ENCODE peak calls at places on chromosomes 5 and 9, in eight cellular contexts. A is GM20000, N is foreskin fibroblast, B is progenitor cell of endocrine pancreas, L is left lung, D is brain microvascular endothelial cell, F is GM23338, O is astrocyte. Q is an unnamed sample.

GRCh38 chr9:8183618-8184017 is 384.0 kb upstream of the DMAC1 start:
- DNase-seq in A (no peak), N (no peak), B (no peak), L (no peak), D (no peak), F (peak; percentile 26), O (no peak), Q (no peak)

GRCh38 chr9:112029921-112030444 is 133.4 kb downstream of the UGCG start:
- DNase-seq in A (no peak), N (peak; percentile 62), B (no peak), L (no peak), D (no peak), F (peak; percentile 60), O (peak; percentile 72), Q (no peak)

GRCh38 chr5:60463179-60463868 is 236.6 kb downstream of the DEPDC1B start:
- DNase-seq in A (no peak), N (peak; percentile 5), B (no peak), L (no peak), D (peak; percentile 88), F (no peak), O (peak; percentile 49), Q (no peak)

GRCh38 chr9:70654144-70654543 is 239.7 kb upstream of the KLF9 start:
- DNase-seq in A (no peak), N (no peak), B (no peak), L (no peak), D (no peak), F (no peak), O (no peak), Q (no peak)

GRCh38 chr9:138024131-138024530 is 146.5 kb downstream of the CACNA1B start:
- DNase-seq in A (no peak), N (no peak), B (no peak), L (no peak), D (no peak), F (no peak), O (no peak), Q (no peak)

GRCh38 chr5:154103223-154103622 is 64.5 kb downstream of the MFAP3 start:
- DNase-seq in A (no peak), N (no peak), B (no peak), L (no peak), D (no peak), F (no peak), O (no peak), Q (no peak)

GRCh38 chr5:36690041-36690941 is 83.9 kb downstream of the SLC1A3 start:
- DNase-seq in A (peak; percentile 92), N (peak; percentile 91), B (peak; percentile 67), L (peak; percentile 85), D (peak; percentile 62), F (peak; percentile 96), O (peak; percentile 57), Q (peak; percentile 29)

GRCh38 chr5:88690619-88691560 is 192.1 kb downstream of the MEF2C start:
- DNase-seq in A (peak; percentile 86), N (peak; percentile 82), B (no peak), L (peak; percentile 73), D (no peak), F (peak; percentile 82), O (peak; percentile 48), Q (no peak)

GRCh38 chr5:15105799-15106393 is 234.3 kb upstream of the ANKH start:
- DNase-seq in A (peak; percentile 67), N (peak; percentile 70), B (peak; percentile 12), L (no peak), D (peak; percentile 47), F (peak; percentile 80), O (peak; percentile 19), Q (no peak)

DNA sequence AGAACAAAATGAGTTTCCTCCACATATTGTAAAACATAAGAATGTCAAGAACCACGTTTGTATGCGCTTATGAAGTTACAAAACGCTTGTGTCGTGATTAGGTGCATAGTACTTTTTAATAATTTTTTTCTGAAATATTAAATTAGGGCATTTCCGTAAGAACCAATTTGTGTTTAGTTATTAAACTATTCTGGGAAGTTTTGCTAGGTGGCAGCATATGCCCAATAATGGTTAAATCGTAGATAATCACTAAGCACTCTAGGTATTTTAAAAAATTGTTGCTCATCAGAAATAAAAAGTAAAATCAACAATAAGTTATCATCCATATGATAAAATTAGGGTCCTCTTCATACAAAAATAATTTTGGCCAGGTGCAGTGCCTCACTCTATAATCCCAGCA is 5.4 kb downstream of the SRFBP1 start:
- DNase-seq in A (no peak), N (peak; percentile 72), B (no peak), L (no peak), D (peak; percentile 31), F (no peak), O (no peak), Q (no peak)
- TF ChIP-seq CTCF in A (no peak), N (peak; percentile 32), B (peak; percentile 38), L (no peak), D (peak; percentile 38), F (no peak), O (peak; percentile 32), Q (no peak)

GRCh38 chr5:150989695-150990094 is 30.7 kb upstream of the GPX3 start:
- DNase-seq in A (no peak), N (no peak), B (no peak), L (no peak), D (no peak), F (peak; percentile 86), O (no peak), Q (no peak)
- TF ChIP-seq CTCF in A (peak; percentile 9), N (no peak), B (no peak), L (no peak), D (peak; percentile 26), F (peak; percentile 91), O (no peak), Q (no peak)

DNA sequence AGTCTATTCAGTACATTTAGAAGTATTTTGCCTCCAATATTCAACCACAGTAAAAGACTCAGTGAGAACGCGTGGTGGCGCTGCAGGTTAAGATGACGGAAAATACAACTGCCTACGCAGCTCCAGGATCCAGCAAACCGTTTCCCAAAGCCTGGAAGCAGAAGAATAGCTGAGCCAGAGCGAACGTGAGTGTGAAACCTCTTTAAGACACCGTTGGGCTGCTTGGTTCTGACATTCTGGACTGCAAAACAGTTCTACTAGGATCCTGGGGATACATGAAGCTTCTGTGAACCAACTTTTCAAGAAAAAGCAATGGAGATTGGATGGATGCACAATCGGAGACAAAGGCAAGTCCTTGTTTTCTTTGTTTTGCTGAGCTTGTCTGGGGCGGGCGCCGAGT is at the start of gene PCDHB16:
- DNase-seq in A (no peak), N (peak; percentile 11), B (no peak), L (no peak), D (no peak), F (peak; percentile 89), O (peak; percentile 3), Q (no peak)
- TF ChIP-seq CTCF in A (no peak), N (peak; percentile 7), B (peak; percentile 60), L (no peak), D (no peak), F (peak; percentile 85), O (no peak), Q (no peak)

GRCh38 chr5:21918451-21918850 is 934.7 kb downstream of the CDH12 start:
- DNase-seq in A (no peak), N (no peak), B (no peak), L (no peak), D (no peak), F (no peak), O (no peak), Q (no peak)

GRCh38 chr5:21919417-21920022 is 933.6 kb downstream of the CDH12 start:
- DNase-seq in A (peak; percentile 38), N (peak; percentile 2), B (peak; percentile 12), L (no peak), D (peak; percentile 33), F (peak; percentile 66), O (peak; percentile 12), Q (no peak)
- TF ChIP-seq CTCF in A (peak; percentile 45), N (peak; percentile 36), B (peak; percentile 77), L (no peak), D (peak; percentile 64), F (peak; percentile 81), O (peak; percentile 76), Q (no peak)

GRCh38 chr9:136020671-136021070 is 59.5 kb upstream of the UBAC1 start:
- DNase-seq in A (no peak), N (no peak), B (no peak), L (no peak), D (no peak), F (no peak), O (no peak), Q (no peak)

GRCh38 chr9:136021171-136021890 is 60.2 kb upstream of the UBAC1 start:
- DNase-seq in A (no peak), N (no peak), B (no peak), L (peak; percentile 18), D (no peak), F (peak; percentile 72), O (no peak), Q (no peak)

GRCh38 chr9:136022731-136023400 is 61.7 kb upstream of the UBAC1 start:
- DNase-seq in A (no peak), N (no peak), B (no peak), L (peak; percentile 29), D (no peak), F (no peak), O (no peak), Q (no peak)

GRCh38 chr9:136023401-136024225 is 62.4 kb upstream of the UBAC1 start:
- DNase-seq in A (no peak), N (peak; percentile 89), B (no peak), L (peak; percentile 48), D (peak; percentile 29), F (no peak), O (peak; percentile 32), Q (peak; percentile 44)

GRCh38 chr9:136021891-136022681 is 60.9 kb upstream of the UBAC1 start:
- DNase-seq in A (no peak), N (no peak), B (no peak), L (peak; percentile 30), D (no peak), F (peak; percentile 46), O (no peak), Q (no peak)
- TF ChIP-seq CTCF in A (no peak), N (no peak), B (no peak), L (no peak), D (peak; percentile 26), F (peak; percentile 22), O (peak; percentile 13), Q (no peak)

DNA sequence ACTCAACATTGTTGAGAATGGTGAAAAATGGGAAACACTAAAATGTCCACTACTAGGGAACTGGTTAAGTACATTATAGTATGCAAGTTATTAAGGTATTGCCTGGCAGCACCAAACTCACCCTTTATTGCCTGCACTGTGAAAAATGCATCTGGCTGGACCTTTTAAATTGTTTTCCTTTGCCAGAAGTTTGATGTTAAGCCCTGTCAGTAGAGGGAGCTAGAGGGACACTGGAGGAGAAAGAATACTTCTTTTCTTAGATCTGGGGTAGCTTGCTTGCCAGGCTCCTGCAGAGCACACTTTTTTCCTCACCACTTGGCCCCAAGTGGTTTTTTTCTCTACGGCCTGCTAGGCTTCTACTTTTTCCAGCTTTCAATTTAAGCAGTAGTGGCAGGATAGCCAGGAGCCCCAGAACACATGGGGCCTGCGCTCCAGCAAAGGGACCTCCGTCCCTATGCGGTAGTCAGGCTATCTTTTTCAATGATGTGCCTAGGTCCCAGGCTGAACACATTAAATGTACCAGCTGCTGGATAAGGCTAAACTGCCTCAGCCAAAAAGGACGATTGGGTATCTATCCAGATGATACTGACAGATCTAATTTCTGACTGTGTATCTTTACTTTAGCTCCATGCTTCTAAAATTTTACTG is 8.0 kb upstream of the HABP4 start:
- DNase-seq in A (peak; percentile 58), N (peak; percentile 65), B (no peak), L (no peak), D (no peak), F (peak; percentile 87), O (no peak), Q (no peak)
- TF ChIP-seq CTCF in A (peak; percentile 20), N (peak; percentile 34), B (peak; percentile 24), L (peak; percentile 32), D (peak; percentile 54), F (peak; percentile 79), O (no peak), Q (no peak)